ENCODE peak calls at places on chromosomes 4 and X, in five cellular contexts. I is naive thymus-derived CD4-positive, alpha-beta T cell; K is stimulated activated naive B cell treated with anti-CD40 and anti-IgM and Interleukin-4, amounts not matched to agents 10 μg/mL and 1 μg/mL and 100 μg/mL, for 72 hours; F is RWPE1; J is GM10248. U is an unnamed sample.

GRCh38 chr4:113945906-113946305 is 33.5 kb downstream of the ARSJ start:
- DNase-seq in I (no peak), K (no peak), F (no peak), J (no peak), U (no peak)

GRCh38 chr4:5732158-5732557 is 21.2 kb downstream of the EVC start:
- DNase-seq in I (no peak), K (no peak), F (no peak), J (no peak), U (no peak)

GRCh38 chr4:60724623-60725022 is 475.5 kb upstream of the ADGRL3 start:
- DNase-seq in I (no peak), K (no peak), F (peak; percentile 50), J (no peak), U (no peak)

GRCh38 chrX:49919617-49920016 is 2.8 kb upstream of the CLCN5 start:
- DNase-seq in I (peak; percentile 2), K (no peak), F (no peak), J (peak; percentile 23), U (no peak)

GRCh38 chrX:152038798-152039197 is 64.3 kb upstream of the GABRE start:
- DNase-seq in I (no peak), K (no peak), F (no peak), J (no peak), U (no peak)

GRCh38 chr4:115596265-115597001 is 483.0 kb upstream of the NDST4 start:
- DNase-seq in I (no peak), K (no peak), F (no peak), J (no peak), U (no peak)

GRCh38 chr4:4558881-4559280 is 17.0 kb upstream of the STX18 start:
- DNase-seq in I (no peak), K (no peak), F (no peak), J (no peak), U (no peak)

GRCh38 chr4:79050521-79050880 is 111.3 kb upstream of the PAQR3 start:
- DNase-seq in I (no peak), K (no peak), F (no peak), J (no peak), U (no peak)

GRCh38 chrX:68415289-68415688 is 18.0 kb downstream of the OPHN1 start:
- DNase-seq in I (no peak), K (no peak), F (no peak), J (no peak), U (no peak)

GRCh38 chrX:2391869-2392606 is 108.7 kb downstream of the DHRSX start:
- DNase-seq in I (no peak), K (no peak), F (peak; percentile 88), J (no peak), U (no peak)

GRCh38 chr4:98706200-98706813 is 47.9 kb upstream of the TSPAN5 start:
- DNase-seq in I (peak; percentile 55), K (no peak), F (no peak), J (no peak), U (peak; percentile 53)

GRCh38 chr4:3307060-3307459 is 14.2 kb downstream of the RGS12 start:
- DNase-seq in I (no peak), K (no peak), F (no peak), J (no peak), U (no peak)

GRCh38 chr4:173504181-173504503 is 25.9 kb downstream of the HAND2 start:
- DNase-seq in I (no peak), K (no peak), F (no peak), J (no peak), U (no peak)

GRCh38 chr4:51907001-51907669 is 64.2 kb downstream of the DCUN1D4 start:
- DNase-seq in I (no peak), K (no peak), F (no peak), J (no peak), U (no peak)

GRCh38 chr4:76905521-76905920 is 7.6 kb upstream of the SOWAHB start:
- DNase-seq in I (no peak), K (no peak), F (no peak), J (no peak), U (no peak)

GRCh38 chrX:44872319-44872816 is 620 bp upstream of the KDM6A start:
- DNase-seq in I (peak; percentile 40), K (no peak), F (no peak), J (peak; percentile 43), U (peak; percentile 28)

GRCh38 chr4:102036619-102037376 is 246.3 kb downstream of the BANK1 start:
- DNase-seq in I (no peak), K (no peak), F (no peak), J (no peak), U (no peak)

GRCh38 chrX:51568586-51568985 is 50.1 kb downstream of the CENPVL3 start:
- DNase-seq in I (no peak), K (no peak), F (peak; percentile 52), J (no peak), U (no peak)

GRCh38 chr4:174365018-174365587 is 81.4 kb downstream of the CEP44 start:
- DNase-seq in I (no peak), K (no peak), F (peak; percentile 8), J (no peak), U (no peak)

GRCh38 chrX:154092371-154092770 is 5.1 kb downstream of the MECP2 start:
- DNase-seq in I (no peak), K (no peak), F (no peak), J (no peak), U (no peak)

GRCh38 chrX:22527302-22527701 is 254.6 kb downstream of the CBLL2 start:
- DNase-seq in I (no peak), K (no peak), F (no peak), J (no peak), U (no peak)

GRCh38 chr4:121360496-121360895 is 20.3 kb downstream of the QRFPR start:
- DNase-seq in I (no peak), K (no peak), F (no peak), J (no peak), U (no peak)

U was measured in activated T-helper 2 cell treated with anti-CD3 and anti-CD28 coated beads, Interferon-gamma antibody, Interleukin-2, Interleukin-4, amounts not matched to agents 10 μg/mL and 5 μg/mL and 100 μg/mL, durations not matched to agents 14 hours and 24 hours and 36 hours.